ENCODE peak calls at places on chromosomes 5 and 9, in ten cellular contexts. M is HL-60, R is cardiac fibroblast, E is glutamatergic neuron, G is mesothelial cell of epicardium, D is heart right ventricle, Q is HFF-Myc, Y is osteocyte, F is transverse colon, H is MCF 10A. O is an unnamed sample.
A peak's percentile ranks its signal among the peaks of the same experiment; 100 is the strongest.

GRCh38 chr9:120563044-120563443 is 16.9 kb downstream of the CDK5RAP2 start:
- DNase-seq in M (no peak), R (no peak), E (no peak), G (no peak), D (peak; percentile 33), Q (no peak), Y (no peak), F (peak; percentile 57), H (no peak), O (no peak)

GRCh38 chr5:757346-757930 is 27.1 kb downstream of the ZDHHC11B start:
- DNase-seq in M (no peak), R (no peak), E (no peak), G (no peak), D (no peak), Q (no peak), Y (peak; percentile 82), F (peak; percentile 10), H (no peak), O (no peak)

GRCh38 chr9:89037325-89037724 is 46.1 kb downstream of the S1PR3 start:
- DNase-seq in M (peak; percentile 27), R (no peak), E (no peak), G (no peak), D (no peak), Q (no peak), Y (no peak), F (no peak), H (no peak), O (no peak)

GRCh38 chr9:108052431-108053080 is 563.0 kb upstream of the KLF4 start:
- DNase-seq in M (no peak), R (no peak), E (no peak), G (no peak), D (no peak), Q (no peak), Y (no peak), F (no peak), H (no peak), O (no peak)

GRCh38 chr9:109349431-109349846 is 28.6 kb upstream of the EPB41L4B start:
- DNase-seq in M (no peak), R (peak; percentile 93), E (no peak), G (no peak), D (no peak), Q (peak; percentile 4), Y (no peak), F (no peak), H (peak; percentile 90), O (no peak)

GRCh38 chr9:36471359-36471758 is 71.3 kb upstream of the RNF38 start:
- DNase-seq in M (no peak), R (peak; percentile 16), E (no peak), G (no peak), D (no peak), Q (no peak), Y (no peak), F (no peak), H (no peak), O (no peak)

GRCh38 chr9:133874061-133874638 is 118.0 kb downstream of the VAV2 start:
- DNase-seq in M (no peak), R (peak; percentile 76), E (no peak), G (peak; percentile 68), D (no peak), Q (peak; percentile 49), Y (no peak), F (no peak), H (peak; percentile 92), O (no peak)

GRCh38 chr9:98488578-98489312 is 220.0 kb downstream of the GABBR2 start:
- DNase-seq in M (no peak), R (peak; percentile 93), E (no peak), G (no peak), D (no peak), Q (peak; percentile 50), Y (no peak), F (no peak), H (peak; percentile 45), O (no peak)

GRCh38 chr5:74632947-74633356 is 7.6 kb downstream of the ENC1 start:
- DNase-seq in M (no peak), R (peak; percentile 91), E (no peak), G (no peak), D (no peak), Q (no peak), Y (no peak), F (no peak), H (peak; percentile 66), O (no peak)

GRCh38 chr5:39555788-39556187 is 131.0 kb upstream of the DAB2 start:
- DNase-seq in M (no peak), R (no peak), E (no peak), G (no peak), D (no peak), Q (no peak), Y (no peak), F (no peak), H (no peak), O (no peak)

GRCh38 chr5:34806532-34806931 is 32.4 kb upstream of the TTC23L start:
- DNase-seq in M (no peak), R (no peak), E (no peak), G (no peak), D (no peak), Q (no peak), Y (no peak), F (no peak), H (no peak), O (no peak)

GRCh38 chr9:136786451-136786850 is 4.7 kb upstream of the TMEM141 start:
- DNase-seq in M (no peak), R (no peak), E (no peak), G (no peak), D (no peak), Q (no peak), Y (no peak), F (no peak), H (no peak), O (no peak)

GRCh38 chr5:2020730-2021129 is 138.0 kb upstream of the IRX4 start:
- DNase-seq in M (no peak), R (no peak), E (no peak), G (no peak), D (no peak), Q (no peak), Y (no peak), F (no peak), H (no peak), O (no peak)

GRCh38 chr9:75709698-75710097 is 180.8 kb upstream of the PCSK5 start:
- DNase-seq in M (no peak), R (no peak), E (no peak), G (no peak), D (no peak), Q (no peak), Y (no peak), F (no peak), H (no peak), O (no peak)

DNA sequence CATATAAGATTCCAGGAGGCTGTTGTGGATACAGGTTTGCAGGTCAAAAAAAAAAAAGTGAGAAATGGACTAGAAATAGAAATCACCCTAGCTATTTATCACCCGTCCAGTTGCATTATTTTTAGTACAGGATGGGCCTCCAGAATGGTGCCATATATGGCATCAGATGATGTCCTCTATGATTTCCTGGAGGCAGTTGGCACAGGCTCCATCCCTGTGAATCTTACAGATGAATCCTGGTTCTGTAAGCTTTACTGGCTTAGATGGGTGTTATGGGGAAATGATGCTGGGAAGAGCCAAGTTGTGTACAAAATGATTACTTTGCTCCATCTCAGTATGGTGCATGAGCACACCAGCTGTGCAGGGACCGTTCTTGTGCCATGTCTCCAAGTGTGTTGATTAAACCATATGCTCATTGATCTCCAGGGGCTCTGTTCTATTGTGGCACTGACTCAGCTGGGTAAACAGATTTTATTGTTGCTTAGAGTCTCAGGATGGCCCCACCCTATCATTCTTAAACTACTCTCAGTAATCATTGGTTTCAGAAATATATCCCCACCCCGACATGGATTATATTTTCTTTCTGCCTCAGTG is 755.7 kb downstream of the TLR4 start:
- DNase-seq in M (no peak), R (no peak), E (no peak), G (no peak), D (no peak), Q (no peak), Y (no peak), F (peak; percentile 10), H (no peak), O (no peak)
- TF ChIP-seq CTCF in M (no peak), R (no peak), E (no peak), G (no peak), D (no peak), Q (no peak), Y (no peak), F (no peak), H (no peak), O (no peak)

GRCh38 chr9:81683704-81684103 is 5.6 kb downstream of the TLE1 start:
- DNase-seq in M (no peak), R (no peak), E (no peak), G (no peak), D (no peak), Q (no peak), Y (no peak), F (no peak), H (no peak), O (no peak)

GRCh38 chr9:81687521-81688261 is 1.7 kb downstream of the TLE1 start:
- DNase-seq in M (no peak), R (peak; percentile 44), E (peak; percentile 86), G (no peak), D (peak; percentile 45), Q (no peak), Y (peak; percentile 84), F (peak; percentile 70), H (peak; percentile 44), O (no peak)

GRCh38 chr9:81683214-81683613 is 6.1 kb downstream of the TLE1 start:
- DNase-seq in M (no peak), R (no peak), E (peak; percentile 46), G (no peak), D (no peak), Q (no peak), Y (no peak), F (no peak), H (no peak), O (no peak)

GRCh38 chr9:81686614-81687520 is 2.5 kb downstream of the TLE1 start:
- DNase-seq in M (peak; percentile 23), R (peak; percentile 89), E (peak; percentile 89), G (peak; percentile 64), D (peak; percentile 77), Q (no peak), Y (peak; percentile 89), F (peak; percentile 89), H (peak; percentile 92), O (no peak)

GRCh38 chr9:81685763-81686613 is 3.4 kb downstream of the TLE1 start:
- DNase-seq in M (no peak), R (peak; percentile 69), E (no peak), G (no peak), D (no peak), Q (no peak), Y (no peak), F (no peak), H (peak; percentile 49), O (no peak)
- TF ChIP-seq CTCF in M (no peak), R (peak; percentile 36), E (no peak), G (no peak), D (no peak), Q (no peak), Y (peak; percentile 40), F (peak; percentile 3), H (peak; percentile 14), O (no peak)

GRCh38 chr5:103648086-103648485 is 85.5 kb upstream of the NUDT12 start:
- DNase-seq in M (no peak), R (no peak), E (no peak), G (no peak), D (no peak), Q (no peak), Y (no peak), F (no peak), H (no peak), O (no peak)
- TF ChIP-seq CTCF in M (no peak), R (peak; percentile 13), E (peak; percentile 42), G (peak; percentile 19), D (no peak), Q (peak; percentile 4), Y (no peak), F (no peak), H (no peak), O (no peak)

GRCh38 chr9:25261445-25261844 is 416.8 kb downstream of the TUSC1 start:
- DNase-seq in M (no peak), R (no peak), E (no peak), G (no peak), D (no peak), Q (no peak), Y (no peak), F (no peak), H (no peak), O (no peak)
- TF ChIP-seq CTCF in M (no peak), R (no peak), E (no peak), G (no peak), D (no peak), Q (no peak), Y (no peak), F (no peak), H (no peak), O (no peak)

O was measured in CD14-positive monocyte.